ENCODE peak calls at places on chromosomes 5 and 9, in seven cellular contexts. L is GF-D8, P is NB4, G is neuronal stem cell, I is memory B cell, B is prostate gland, C is caudate nucleus. J is an unnamed sample.

GRCh38 chr5:38563624-38564023 is 7.2 kb upstream of the LIFR start:
- DNase-seq in P (no peak), I (no peak), G (no peak), C (no peak), L (no peak), B (no peak), J (no peak)

GRCh38 chr5:41435276-41435675 is 75.1 kb downstream of the PLCXD3 start:
- DNase-seq in L (no peak), G (no peak), C (no peak), I (no peak), P (no peak), B (no peak), J (no peak)

GRCh38 chr5:172113036-172113435 is 75.0 kb downstream of the STK10 start:
- DNase-seq in L (peak), I (no peak), G (no peak), B (no peak), P (peak), C (no peak), J (peak)

GRCh38 chr5:112878760-112879159 is 17.7 kb downstream of the SRP19 start:
- DNase-seq in L (no peak), C (no peak), P (no peak), B (no peak), G (no peak), I (no peak), J (peak)

GRCh38 chr5:157961176-157961575 is 102.2 kb upstream of the CLINT1 start:
- DNase-seq in G (no peak), L (no peak), C (no peak), I (no peak), B (no peak), P (no peak), J (no peak)

GRCh38 chr5:172444626-172445365 is 9.5 kb downstream of the SH3PXD2B start:
- DNase-seq in B (no peak), P (no peak), G (no peak), I (no peak), C (no peak), L (no peak), J (no peak)

GRCh38 chr5:82635561-82636288 is 357.6 kb upstream of the RPS23 start:
- DNase-seq in I (no peak), C (no peak), G (no peak), L (no peak), P (no peak), B (no peak), J (no peak)

GRCh38 chr9:127353882-127354281 is 43.1 kb upstream of the SLC2A8 start:
- DNase-seq in G (no peak), L (no peak), P (no peak), C (no peak), I (no peak), B (no peak), J (no peak)

GRCh38 chr9:30293231-30293630 is 2091.2 kb upstream of the ACO1 start:
- DNase-seq in P (no peak), B (no peak), C (no peak), L (no peak), I (no peak), G (no peak), J (no peak)

GRCh38 chr5:72178910-72179815 is 71.9 kb downstream of the MAP1B start:
- DNase-seq in B (peak), P (no peak), I (no peak), L (no peak), G (peak), C (peak), J (no peak)

GRCh38 chr5:124309241-124309977 is 437.0 kb downstream of the ZNF608 start:
- DNase-seq in G (no peak), P (no peak), L (no peak), I (no peak), C (no peak), B (no peak), J (no peak)

GRCh38 chr5:132074091-132074771 is 642 bp downstream of the CSF2 start:
- DNase-seq in G (no peak), B (no peak), P (no peak), L (no peak), C (no peak), I (no peak), J (no peak)

GRCh38 chr5:63249960-63250359 is 671.3 kb downstream of the LRRC70 start:
- DNase-seq in C (no peak), P (no peak), I (no peak), L (no peak), G (no peak), B (no peak), J (no peak)

GRCh38 chr9:33374190-33374589 is 28.2 kb downstream of the AQP7 start:
- DNase-seq in I (no peak), B (no peak), P (no peak), L (no peak), G (no peak), C (no peak), J (no peak)

GRCh38 chr5:135930949-135931295 is 23.9 kb downstream of the LECT2 start:
- DNase-seq in I (no peak), C (no peak), L (no peak), B (no peak), G (peak), P (no peak), J (no peak)

GRCh38 chr5:80254767-80255424 is 952 bp downstream of the SERINC5 start:
- DNase-seq in L (peak), I (no peak), G (no peak), B (peak), P (peak), C (no peak), J (no peak)

GRCh38 chr5:35890021-35890740 is 33.5 kb downstream of the IL7R start:
- DNase-seq in C (no peak), B (peak), P (no peak), I (no peak), G (no peak), L (no peak), J (no peak)

GRCh38 chr5:27875148-27875547 is 836.8 kb upstream of the CDH9 start:
- DNase-seq in G (no peak), I (no peak), B (no peak), C (no peak), L (no peak), P (no peak), J (no peak)

J was measured in stimulated activated naive B cell treated with anti-CD40 and anti-IgM and Interleukin-4, amounts not matched to agents 10 μg/mL and 1 μg/mL and 100 μg/mL, for 72 hours.